ENCODE peak calls at places on chromosomes 12 and 14, in seven cellular contexts. N, T, Y, I, K, H and S are unnamed samples.

GRCh38 chr14:78403278-78403815 is 233.2 kb downstream of the NRXN3 start:
- DNase-seq in N (peak), T (no peak), Y (no peak), I (peak), K (no peak), H (no peak), S (peak)

GRCh38 chr12:116502141-116502725 is 56.9 kb upstream of the MAP1LC3B2 start:
- DNase-seq in N (no peak), T (no peak), Y (no peak), I (peak), K (no peak), H (no peak), S (no peak)

GRCh38 chr12:73998894-73999293 is 538.7 kb upstream of the ATXN7L3B start:
- DNase-seq in N (no peak), T (no peak), Y (no peak), I (no peak), K (no peak), H (no peak), S (no peak)

GRCh38 chr12:54038760-54039414 is 6.0 kb downstream of the HOXC5 start:
- DNase-seq in N (peak), T (peak), Y (no peak), I (peak), K (no peak), H (no peak), S (no peak)

GRCh38 chr14:104897286-104898194 is 27.1 kb upstream of the PLD4 start:
- DNase-seq in N (no peak), T (peak), Y (peak), I (peak), K (no peak), H (peak), S (no peak)

GRCh38 chr12:24297516-24297915 is 348.0 kb upstream of the SOX5 start:
- DNase-seq in N (no peak), T (no peak), Y (no peak), I (peak), K (no peak), H (no peak), S (no peak)

GRCh38 chr12:87369161-87369560 is 660.0 kb downstream of the C12orf50 start:
- DNase-seq in N (no peak), T (no peak), Y (no peak), I (no peak), K (no peak), H (no peak), S (no peak)

GRCh38 chr12:51062631-51063397 is 14.7 kb downstream of the LETMD1 start:
- DNase-seq in N (no peak), T (no peak), Y (no peak), I (no peak), K (no peak), H (no peak), S (no peak)

GRCh38 chr14:99531221-99532096 is 50.2 kb downstream of the CCNK start:
- DNase-seq in N (no peak), T (no peak), Y (no peak), I (no peak), K (no peak), H (no peak), S (no peak)

GRCh38 chr12:113310489-113310888 is 24.4 kb downstream of the SLC8B1 start:
- DNase-seq in N (peak), T (no peak), Y (no peak), I (no peak), K (no peak), H (no peak), S (peak)

GRCh38 chr14:72907327-72907826 is 13.5 kb upstream of the DPF3 start:
- DNase-seq in N (no peak), T (no peak), Y (no peak), I (no peak), K (no peak), H (no peak), S (no peak)

GRCh38 chr12:31002999-31003398 is 70.7 kb upstream of the DDX11 start:
- DNase-seq in N (peak), T (no peak), Y (no peak), I (peak), K (no peak), H (no peak), S (peak)

GRCh38 chr14:68405959-68406358 is 386.9 kb downstream of the ZFP36L1 start:
- DNase-seq in N (no peak), T (no peak), Y (no peak), I (no peak), K (no peak), H (no peak), S (peak)

GRCh38 chr14:23578560-23579310 is at the start of gene JPH4:
- DNase-seq in N (no peak), T (peak), Y (no peak), I (peak), K (peak), H (no peak), S (no peak)

GRCh38 chr12:11897923-11898322 is 172.8 kb upstream of the BCL2L14 start:
- DNase-seq in N (no peak), T (no peak), Y (no peak), I (no peak), K (no peak), H (no peak), S (no peak)

GRCh38 chr12:45789025-45789424 is 59.5 kb downstream of the ARID2 start:
- DNase-seq in N (peak), T (no peak), Y (no peak), I (no peak), K (no peak), H (no peak), S (no peak)

GRCh38 chr14:58082491-58083098 is 69.4 kb downstream of the ARMH4 start:
- DNase-seq in N (peak), T (no peak), Y (no peak), I (no peak), K (no peak), H (no peak), S (peak)

GRCh38 chr12:2672863-2673262 is 121.9 kb upstream of the FKBP4 start:
- DNase-seq in N (no peak), T (no peak), Y (no peak), I (peak), K (no peak), H (no peak), S (no peak)

GRCh38 chr14:94138256-94138655 is 8.9 kb upstream of the IFI27L2 start:
- DNase-seq in N (no peak), T (no peak), Y (no peak), I (peak), K (no peak), H (no peak), S (no peak)

GRCh38 chr12:481422-481821 is 21.7 kb downstream of the B4GALNT3 start:
- DNase-seq in N (no peak), T (peak), Y (no peak), I (peak), K (peak), H (no peak), S (no peak)

GRCh38 chr14:55309761-55310365 is 38.6 kb downstream of the FBXO34 start:
- DNase-seq in N (no peak), T (no peak), Y (no peak), I (no peak), K (no peak), H (no peak), S (no peak)

GRCh38 chr12:84561362-84561761 is 351.2 kb downstream of the SLC6A15 start:
- DNase-seq in N (no peak), T (no peak), Y (no peak), I (no peak), K (no peak), H (no peak), S (no peak)